ENCODE peak calls at places on chromosomes 1 and 21, in six cellular contexts. M is fibroblast of villous mesenchyme, G is NB4, D is H1, H is kidney epithelial cell, U is left ventricle myocardium inferior. R is an unnamed sample.

GRCh38 chr1:905071-905749 is 18.5 kb upstream of the SAMD11 start:
- DNase-seq in M (peak; percentile 59), G (peak; percentile 87), D (no peak), H (no peak), U (peak; percentile 74), R (peak; percentile 47)

GRCh38 chr1:152035406-152036315 is 1.1 kb downstream of the S100A11 start:
- DNase-seq in M (peak; percentile 44), G (peak; percentile 65), D (no peak), H (no peak), U (no peak), R (peak; percentile 42)

GRCh38 chr21:43300496-43301423 is 126.2 kb downstream of the SIK1 start:
- DNase-seq in M (no peak), G (no peak), D (no peak), H (no peak), U (peak; percentile 63), R (peak; percentile 43)

GRCh38 chr1:181264843-181265242 is 176.3 kb downstream of the IER5 start:
- DNase-seq in M (no peak), G (no peak), D (no peak), H (no peak), U (no peak), R (no peak)

GRCh38 chr21:37582613-37583012 is 216.0 kb downstream of the DYRK1A start:
- DNase-seq in M (peak; percentile 73), G (peak; percentile 65), D (no peak), H (peak; percentile 25), U (no peak), R (peak; percentile 89)

GRCh38 chr21:31566061-31566460 is 93.4 kb upstream of the SOD1 start:
- DNase-seq in M (no peak), G (no peak), D (no peak), H (no peak), U (no peak), R (peak; percentile 30)

GRCh38 chr21:44880762-44881585 is 7.5 kb upstream of the PTTG1IP start:
- DNase-seq in M (peak; percentile 59), G (peak; percentile 94), D (no peak), H (peak; percentile 74), U (no peak), R (peak; percentile 67)

GRCh38 chr21:35603471-35603870 is 456.9 kb downstream of the SETD4 start:
- DNase-seq in M (no peak), G (no peak), D (no peak), H (no peak), U (no peak), R (peak; percentile 16)

GRCh38 chr1:209692745-209693504 is 11.7 kb upstream of the HSD11B1 start:
- DNase-seq in M (peak; percentile 90), G (peak; percentile 78), D (no peak), H (no peak), U (peak; percentile 68), R (peak; percentile 91)

GRCh38 chr1:231091853-231092301 is 51.8 kb upstream of the FAM89A start:
- DNase-seq in M (peak; percentile 62), G (peak; percentile 68), D (peak; percentile 33), H (no peak), U (no peak), R (peak; percentile 38)

GRCh38 chr1:181351740-181352139 is 131.6 kb upstream of the CACNA1E start:
- DNase-seq in M (no peak), G (no peak), D (no peak), H (no peak), U (no peak), R (no peak)

GRCh38 chr1:30378991-30379581 is 344.3 kb downstream of the MATN1 start:
- DNase-seq in M (peak; percentile 41), G (peak; percentile 96), D (no peak), H (peak; percentile 64), U (no peak), R (peak; percentile 39)

GRCh38 chr1:220409751-220410370 is 118.1 kb upstream of the MARK1 start:
- DNase-seq in M (no peak), G (no peak), D (no peak), H (no peak), U (no peak), R (no peak)

DNA sequence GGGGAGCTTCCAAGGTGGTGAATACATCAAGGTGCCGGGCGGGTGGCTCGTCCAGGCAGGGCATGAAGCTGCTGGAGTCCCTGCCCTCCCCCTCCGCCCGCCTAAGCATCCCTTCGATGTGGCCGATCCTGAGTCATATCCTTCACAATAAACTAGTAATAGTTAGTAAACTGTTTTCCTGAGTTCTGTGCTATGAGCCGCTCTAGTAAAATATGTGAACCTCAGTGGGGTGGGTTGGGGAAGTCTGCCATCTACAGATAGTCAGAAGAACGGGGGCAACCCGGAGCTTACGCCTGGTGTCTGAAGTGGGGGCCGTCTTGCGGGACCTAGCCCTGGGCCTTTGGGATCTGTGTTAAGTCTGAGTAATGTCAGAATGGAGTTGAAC is 21.6 kb downstream of the C2CD2 start:
- DNase-seq in M (peak; percentile 82), G (no peak), D (no peak), H (peak; percentile 69), U (no peak), R (peak; percentile 79)
- TF ChIP-seq CTCF in M (peak; percentile 26), G (no peak), D (no peak), H (peak; percentile 12), U (no peak), R (peak; percentile 59)

GRCh38 chr1:38454236-38454635 is 405.3 kb downstream of the RRAGC start:
- DNase-seq in M (no peak), G (peak; percentile 9), D (no peak), H (no peak), U (no peak), R (no peak)

GRCh38 chr1:38455829-38456563 is 403.6 kb downstream of the RRAGC start:
- DNase-seq in M (no peak), G (no peak), D (no peak), H (no peak), U (no peak), R (peak; percentile 61)

GRCh38 chr1:38452246-38452645 is 405.7 kb upstream of the POU3F1 start:
- DNase-seq in M (no peak), G (no peak), D (no peak), H (no peak), U (no peak), R (peak; percentile 9)

GRCh38 chr1:38454749-38455441 is 404.7 kb downstream of the RRAGC start:
- DNase-seq in M (no peak), G (no peak), D (no peak), H (no peak), U (no peak), R (no peak)

GRCh38 chr1:38451541-38451993 is 405.0 kb upstream of the POU3F1 start:
- DNase-seq in M (no peak), G (no peak), D (no peak), H (no peak), U (no peak), R (peak; percentile 81)
- TF ChIP-seq CTCF in M (no peak), G (no peak), D (no peak), H (no peak), U (no peak), R (no peak)

GRCh38 chr1:18794561-18794960 is 64.9 kb downstream of the TAS1R2 start:
- DNase-seq in M (no peak), G (no peak), D (peak; percentile 33), H (no peak), U (no peak), R (no peak)
- TF ChIP-seq CTCF in M (no peak), G (no peak), D (peak; percentile 56), H (no peak), U (no peak), R (peak; percentile 5)

DNA sequence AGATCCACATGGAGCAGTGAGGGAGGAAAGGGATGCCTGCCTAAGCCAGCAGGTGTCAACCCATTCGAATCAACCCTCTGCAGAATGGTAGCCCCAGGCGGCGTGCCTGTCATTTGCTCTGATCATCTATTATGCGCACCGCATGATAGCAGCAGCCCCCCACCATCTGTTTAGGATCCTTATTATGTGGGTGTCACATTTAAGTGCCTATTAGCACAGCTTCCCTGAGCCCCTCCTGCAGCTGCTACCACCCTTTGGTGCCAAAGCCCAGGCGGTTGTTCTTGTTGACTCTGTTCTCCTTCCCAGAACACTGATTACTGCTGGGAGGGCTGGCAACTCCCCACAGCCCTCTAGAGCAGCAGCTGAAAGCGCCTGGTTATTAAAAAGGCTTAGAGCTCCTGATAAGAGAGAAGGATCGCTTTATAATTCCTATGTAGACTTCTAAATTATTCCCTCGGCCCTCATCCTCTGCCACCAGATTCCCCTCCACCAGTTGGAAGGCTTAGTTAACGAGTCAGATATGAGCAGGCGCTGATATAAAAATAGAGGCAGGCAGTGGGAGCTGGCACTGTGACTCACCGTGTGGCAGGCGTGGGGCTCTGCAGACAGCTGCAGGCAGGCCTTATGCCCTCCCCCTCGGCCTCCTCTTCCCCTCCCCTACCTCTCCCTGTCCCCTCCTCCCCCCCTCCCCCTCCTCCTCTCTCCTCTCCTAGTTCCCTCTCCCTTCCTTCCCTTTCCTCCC is 23.0 kb downstream of the ACTA1 start:
- DNase-seq in M (peak; percentile 53), G (peak; percentile 93), D (no peak), H (peak; percentile 53), U (peak; percentile 70), R (peak; percentile 16)
- TF ChIP-seq CTCF in M (no peak), G (no peak), D (no peak), H (no peak), U (peak; percentile 30), R (no peak)

GRCh38 chr1:202587859-202588480 is 122.3 kb downstream of the SYT2 start:
- DNase-seq in M (peak; percentile 59), G (no peak), D (no peak), H (no peak), U (no peak), R (no peak)

GRCh38 chr1:202590119-202590518 is 120.1 kb downstream of the SYT2 start:
- DNase-seq in M (no peak), G (no peak), D (no peak), H (no peak), U (no peak), R (no peak)

GRCh38 chr1:202588644-202589189 is 121.5 kb downstream of the SYT2 start:
- DNase-seq in M (no peak), G (no peak), D (no peak), H (peak; percentile 56), U (no peak), R (no peak)

GRCh38 chr1:202590975-202591411 is 119.3 kb downstream of the SYT2 start:
- DNase-seq in M (no peak), G (no peak), D (no peak), H (no peak), U (no peak), R (no peak)

DNA sequence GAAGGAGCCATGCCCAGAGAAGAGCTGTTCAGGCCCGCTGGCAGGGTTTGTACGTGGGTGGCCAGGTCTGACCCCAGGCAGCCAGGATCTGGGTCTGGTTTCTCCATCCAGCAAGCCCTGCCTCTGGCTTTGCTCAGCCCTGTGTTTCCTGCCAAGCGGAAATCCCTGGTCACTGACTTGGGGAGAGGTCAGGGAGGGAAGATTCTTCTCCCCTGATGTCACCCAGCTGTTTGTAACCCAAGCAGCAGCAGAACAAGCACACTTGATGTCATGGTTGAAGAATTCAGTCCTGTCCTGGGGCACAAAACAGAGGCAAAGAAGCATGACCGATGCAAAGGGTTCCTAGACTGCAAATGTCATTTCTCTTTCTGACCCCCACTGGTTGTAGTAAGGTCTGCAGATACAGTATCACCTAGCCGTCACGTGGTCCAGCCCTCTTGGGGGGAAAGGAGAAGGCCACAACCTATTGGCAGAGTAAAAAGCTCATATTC is 121.0 kb downstream of the SYT2 start:
- DNase-seq in M (peak; percentile 99), G (no peak), D (peak; percentile 77), H (peak; percentile 100), U (peak; percentile 87), R (peak; percentile 99)
- TF ChIP-seq CTCF in M (no peak), G (no peak), D (no peak), H (peak; percentile 15), U (no peak), R (peak; percentile 4)